ENCODE peak calls at places on chromosome 7, in four cellular contexts. M is astrocyte of the spinal cord, K is cardiac fibroblast, I is MM.1S. F is an unnamed sample.

GRCh38 chr7:155850730-155851678 is 38.7 kb upstream of the SHH start:
- DNase-seq in I (no peak), M (no peak), K (no peak), F (no peak)

GRCh38 chr7:29275493-29275892 is 80.9 kb downstream of the CHN2 start:
- DNase-seq in K (no peak), M (no peak), I (no peak), F (no peak)

GRCh38 chr7:80833289-80834104 is 85.4 kb downstream of the SEMA3C start:
- DNase-seq in I (no peak), M (peak), K (peak), F (peak)

GRCh38 chr7:4631664-4632171 is 50.4 kb upstream of the FOXK1 start:
- DNase-seq in M (peak), K (peak), I (no peak), F (peak)

GRCh38 chr7:14115706-14116105 is 126.2 kb upstream of the ETV1 start:
- DNase-seq in M (no peak), K (peak), I (no peak), F (no peak)

GRCh38 chr7:134691820-134692705 is 45.4 kb downstream of the BPGM start:
- DNase-seq in I (no peak), M (peak), K (peak), F (peak)

GRCh38 chr7:116334555-116334954 is 124.2 kb downstream of the TES start:
- DNase-seq in K (peak), I (no peak), M (no peak), F (no peak)

GRCh38 chr7:124633740-124634139 is 131.9 kb downstream of the GPR37 start:
- DNase-seq in I (no peak), M (no peak), K (no peak), F (no peak)

GRCh38 chr7:70047891-70048448 is 449.7 kb downstream of the AUTS2 start:
- DNase-seq in K (no peak), M (no peak), I (no peak), F (no peak)

GRCh38 chr7:139341058-139341775 is at the start of gene FMC1:
- DNase-seq in I (peak), K (peak), M (peak), F (peak)

GRCh38 chr7:157573244-157573643 is 236.4 kb downstream of the DNAJB6 start:
- DNase-seq in I (no peak), M (no peak), K (no peak), F (no peak)

GRCh38 chr7:155533827-155534690 is 12.3 kb downstream of the CNPY1 start:
- DNase-seq in M (no peak), K (peak), I (no peak), F (no peak)

GRCh38 chr7:116166167-116166566 is 44.2 kb upstream of the TES start:
- DNase-seq in M (peak), K (no peak), I (no peak), F (no peak)

GRCh38 chr7:112079671-112080070 is 126.5 kb downstream of the DOCK4 start:
- DNase-seq in M (no peak), K (peak), I (peak), F (peak)

GRCh38 chr7:120714945-120715344 is 143.0 kb downstream of the TSPAN12 start:
- DNase-seq in M (peak), K (peak), I (no peak), F (peak)

GRCh38 chr7:108459922-108460551 is 3.8 kb upstream of the NRCAM start:
- DNase-seq in K (peak), M (peak), I (peak), F (peak)

DNA sequence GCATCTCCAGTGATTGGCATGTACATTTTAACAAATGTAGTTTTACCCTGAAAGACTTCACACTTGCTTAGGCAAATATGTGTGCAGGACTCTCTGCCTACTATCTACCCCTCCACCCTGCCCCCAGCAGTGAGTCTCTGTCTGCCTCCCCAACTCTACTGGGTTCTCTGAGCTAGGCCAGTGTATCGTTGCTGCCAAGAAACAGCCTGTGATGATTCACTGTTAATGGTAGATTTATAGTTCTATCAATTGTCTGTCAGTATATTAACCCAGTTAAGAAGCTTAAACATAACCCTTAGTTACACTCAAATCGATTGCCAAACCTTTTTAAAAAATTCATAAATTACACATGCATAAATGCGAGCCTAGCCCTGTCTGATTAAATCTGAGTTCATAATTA is 137.0 kb downstream of the SND1 start:
- DNase-seq in I (no peak), K (no peak), M (no peak), F (no peak)
- H3K4me3 ChIP-seq in I (no peak), K (no peak), M (no peak), F (no peak)

GRCh38 chr7:130392456-130392860 is 12.2 kb downstream of the CPA1 start:
- DNase-seq in K (peak), M (peak), I (no peak), F (peak)
- TF ChIP-seq CTCF in K (no peak), M (no peak), I (no peak), F (no peak)

DNA sequence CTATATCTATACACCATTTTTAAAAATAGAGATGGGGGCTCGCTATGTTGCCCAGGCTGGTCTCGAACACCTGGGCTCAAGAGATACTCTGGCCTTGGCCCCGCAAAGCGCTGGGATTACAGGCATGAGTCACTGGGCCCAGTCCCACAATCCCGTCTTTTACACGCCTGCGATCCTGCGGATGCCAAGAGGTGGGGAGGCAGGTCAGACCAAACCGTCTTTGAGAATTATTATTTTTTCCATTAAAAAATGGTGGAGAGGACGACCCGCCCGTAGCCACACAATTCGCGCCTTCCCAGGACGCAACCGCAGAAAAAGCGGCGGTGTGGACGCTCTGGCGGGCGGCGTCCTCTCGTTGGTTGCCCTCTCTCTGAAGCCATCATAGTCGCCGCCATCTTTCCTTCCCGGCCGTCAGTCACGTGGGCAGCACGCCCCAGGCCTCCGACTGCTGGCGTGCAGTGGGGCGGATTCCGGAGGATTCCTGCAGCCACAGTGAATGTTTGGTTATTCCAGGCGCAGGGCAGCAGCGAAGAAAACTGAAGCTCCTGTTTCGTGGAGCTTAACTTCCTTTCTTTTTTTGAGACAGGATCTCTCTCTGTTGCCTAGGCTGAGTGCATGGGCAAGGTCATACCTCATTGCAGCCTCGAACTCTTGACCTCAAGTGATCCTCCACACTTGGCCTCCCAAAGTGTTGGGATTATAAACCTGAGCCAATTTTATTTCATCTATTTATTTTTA is 9.9 kb upstream of the EPHB4 start:
- DNase-seq in I (peak), M (peak), K (peak), F (peak)
- H3K4me3 ChIP-seq in I (peak), M (peak), K (peak), F (peak)

GRCh38 chr7:30562498-30562897 is 32.2 kb upstream of the GARS1 start:
- DNase-seq in K (peak), I (no peak), M (peak), F (peak)
- TF ChIP-seq CTCF in K (peak), I (no peak), M (peak), F (peak)

GRCh38 chr7:148901178-148901577 is 17.1 kb upstream of the EZH2 start:
- DNase-seq in K (no peak), I (no peak), M (no peak), F (no peak)
- H3K4me3 ChIP-seq in K (no peak), I (no peak), M (no peak), F (no peak)

GRCh38 chr7:158881731-158882130 is 25.4 kb downstream of the DYNC2I1 start:
- DNase-seq in M (no peak), I (no peak), K (no peak), F (no peak)

GRCh38 chr7:158876984-158877383 is 20.6 kb downstream of the DYNC2I1 start:
- DNase-seq in M (no peak), I (no peak), K (no peak), F (no peak)

GRCh38 chr7:158885624-158886023 is 29.3 kb downstream of the DYNC2I1 start:
- DNase-seq in M (peak), I (peak), K (peak), F (peak)

GRCh38 chr7:158880973-158881372 is 24.6 kb downstream of the DYNC2I1 start:
- DNase-seq in M (no peak), I (no peak), K (no peak), F (no peak)
- TF ChIP-seq CTCF in M (no peak), I (no peak), K (no peak), F (no peak)

GRCh38 chr7:101803203-101804086 is 14.0 kb upstream of the CUX1 start:
- DNase-seq in K (no peak), I (no peak), M (no peak), F (no peak)
- H3K4me3 ChIP-seq in K (no peak), I (no peak), M (no peak), F (no peak)

DNA sequence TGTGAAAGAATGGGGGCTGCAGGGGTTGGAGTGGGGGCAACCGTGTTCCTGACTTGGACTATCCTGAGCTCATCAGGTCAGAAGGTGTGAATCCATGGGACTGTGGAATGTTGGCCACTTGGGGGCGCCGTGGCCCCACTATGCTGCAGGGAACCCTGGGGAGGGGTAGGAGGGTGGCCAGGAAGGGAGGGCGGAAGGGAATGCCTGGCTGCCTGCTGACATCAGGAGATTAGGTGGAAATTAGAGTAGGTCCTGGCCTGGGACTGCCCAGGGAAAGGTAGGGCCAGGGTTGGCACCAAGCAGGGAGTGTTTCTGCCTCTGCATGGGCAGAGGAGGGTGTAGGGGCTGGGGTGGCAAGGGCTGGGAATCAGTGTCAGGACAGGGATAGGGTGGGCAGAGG is 65.8 kb upstream of the PRSS58 start:
- DNase-seq in K (no peak), I (peak), M (no peak), F (no peak)
- TF ChIP-seq CTCF in K (peak), I (peak), M (peak), F (peak)